ENCODE peak calls at places on chromosomes 13 and 19, in nine cellular contexts. S, H, B, Y, N, Q, V, D and U are unnamed samples.

GRCh38 chr13:110665491-110666254 is 40.2 kb downstream of the CARS2 start:
- DNase-seq in S (no peak), H (no peak), B (no peak), Y (no peak), N (no peak), Q (no peak), V (no peak), D (no peak), U (no peak)

GRCh38 chr13:99908129-99908805 is 63.3 kb downstream of the ZIC5 start:
- DNase-seq in S (no peak), H (no peak), B (no peak), Y (peak; percentile 82), N (peak; percentile 71), Q (peak; percentile 11), V (no peak), D (no peak), U (no peak)

GRCh38 chr19:1473424-1473851 is 5.6 kb downstream of the C19orf25 start:
- DNase-seq in S (no peak), H (no peak), B (no peak), Y (no peak), N (no peak), Q (no peak), V (no peak), D (no peak), U (no peak)

GRCh38 chr19:48842744-48843162 is 6.5 kb upstream of the HSD17B14 start:
- DNase-seq in S (peak; percentile 69), H (peak; percentile 34), B (no peak), Y (peak; percentile 40), N (no peak), Q (peak; percentile 71), V (no peak), D (no peak), U (peak; percentile 37)

GRCh38 chr19:3653865-3654513 is 27.4 kb upstream of the CACTIN start:
- DNase-seq in S (no peak), H (no peak), B (no peak), Y (no peak), N (no peak), Q (no peak), V (no peak), D (no peak), U (no peak)

GRCh38 chr13:49060698-49061387 is 85.1 kb downstream of the FNDC3A start:
- DNase-seq in S (peak; percentile 60), H (no peak), B (no peak), Y (no peak), N (no peak), Q (no peak), V (no peak), D (no peak), U (no peak)

GRCh38 chr19:8257052-8257443 is 47.9 kb downstream of the CERS4 start:
- DNase-seq in S (peak; percentile 25), H (no peak), B (no peak), Y (no peak), N (no peak), Q (peak; percentile 35), V (no peak), D (no peak), U (no peak)

GRCh38 chr13:76720827-76721226 is 165.4 kb downstream of the KCTD12 start:
- DNase-seq in S (no peak), H (no peak), B (no peak), Y (no peak), N (no peak), Q (no peak), V (no peak), D (no peak), U (no peak)

GRCh38 chr19:46932346-46932745 is 71.5 kb downstream of the ARHGAP35 start:
- DNase-seq in S (peak; percentile 56), H (peak; percentile 74), B (no peak), Y (no peak), N (no peak), Q (no peak), V (no peak), D (no peak), U (no peak)

GRCh38 chr13:47251771-47252170 is 354.9 kb upstream of the HTR2A start:
- DNase-seq in S (no peak), H (no peak), B (no peak), Y (no peak), N (no peak), Q (no peak), V (no peak), D (no peak), U (no peak)

GRCh38 chr19:29988351-29988750 is 46.3 kb downstream of the URI1 start:
- DNase-seq in S (no peak), H (no peak), B (no peak), Y (no peak), N (no peak), Q (no peak), V (no peak), D (no peak), U (no peak)

GRCh38 chr19:21023901-21024300 is 3.4 kb downstream of the ZNF430 start:
- DNase-seq in S (no peak), H (peak; percentile 18), B (no peak), Y (no peak), N (no peak), Q (no peak), V (no peak), D (no peak), U (no peak)

GRCh38 chr19:13938361-13939027 is at the start of gene PODNL1:
- DNase-seq in S (peak; percentile 89), H (peak; percentile 20), B (no peak), Y (no peak), N (no peak), Q (no peak), V (no peak), D (no peak), U (no peak)

GRCh38 chr19:2260341-2260751 is 4.1 kb upstream of the JSRP1 start:
- DNase-seq in S (no peak), H (no peak), B (no peak), Y (no peak), N (no peak), Q (no peak), V (no peak), D (no peak), U (no peak)

GRCh38 chr13:71460179-71460578 is 406.8 kb downstream of the DACH1 start:
- DNase-seq in S (peak; percentile 47), H (no peak), B (no peak), Y (no peak), N (no peak), Q (no peak), V (no peak), D (no peak), U (no peak)

GRCh38 chr19:41430907-41431306 is 3.7 kb upstream of the B3GNT8 start:
- DNase-seq in S (no peak), H (no peak), B (no peak), Y (no peak), N (no peak), Q (no peak), V (no peak), D (no peak), U (no peak)
- H3K4me3 ChIP-seq in S (no peak overlapping the region), H (no peak overlapping the region), B (no peak overlapping the region), Y (no peak overlapping the region), N (no peak overlapping the region), Q (no peak overlapping the region), V (no peak overlapping the region), D (no peak overlapping the region), U (no peak overlapping the region)

DNA sequence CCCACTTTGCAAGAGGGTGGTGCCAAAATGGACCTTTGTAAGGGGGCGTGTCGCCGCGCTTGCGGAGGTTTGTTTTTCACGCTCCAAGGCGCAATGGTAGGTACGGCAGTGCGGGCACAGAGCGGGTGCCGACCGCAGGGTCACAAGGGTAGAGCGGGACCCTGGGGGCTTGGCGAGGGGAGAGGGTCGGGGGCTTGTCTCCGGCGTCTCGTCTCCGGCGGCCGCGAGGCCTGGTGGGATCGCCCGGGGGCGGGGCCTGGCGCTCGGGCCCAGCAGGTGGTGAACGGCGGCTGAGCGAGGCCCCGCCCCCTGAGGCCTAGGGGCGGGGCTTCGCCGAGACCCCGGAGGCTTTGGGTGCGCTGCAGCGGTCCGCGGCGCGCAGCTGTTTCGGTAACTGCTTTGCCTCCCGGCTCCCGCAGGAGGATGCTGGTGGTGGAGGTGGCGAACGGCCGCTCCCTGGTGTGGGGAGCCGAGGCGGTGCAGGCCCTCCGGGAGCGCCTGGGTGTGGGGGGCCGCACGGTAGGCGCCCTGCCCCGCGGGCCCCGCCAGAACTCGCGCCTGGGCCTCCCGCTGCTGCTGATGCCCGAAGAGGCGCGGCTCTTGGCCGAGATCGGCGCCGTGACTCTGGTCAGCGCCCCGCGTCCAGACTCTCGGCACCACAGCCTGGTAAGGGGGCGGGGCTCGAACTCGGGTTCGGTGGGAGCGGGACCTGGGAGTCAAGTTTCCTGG is at the start of gene TSEN34:
- DNase-seq in S (peak; percentile 91), H (peak; percentile 64), B (peak; percentile 86), Y (peak; percentile 87), N (peak; percentile 91), Q (no peak), V (no peak), D (no peak), U (no peak)
- H3K27ac ChIP-seq in S (peak within 1 kb of the TSS; percentile 98), H (peak within 1 kb of the TSS; percentile 98), B (peak within 1 kb of the TSS; percentile 99), Y (peak within 1 kb of the TSS; percentile 99), N (peak within 1 kb of the TSS; percentile 97), Q (peak within 1 kb of the TSS; percentile 94), V (peak within 1 kb of the TSS; percentile 99), D (peak within 1 kb of the TSS; percentile 98), U (peak within 1 kb of the TSS; percentile 98)

DNA sequence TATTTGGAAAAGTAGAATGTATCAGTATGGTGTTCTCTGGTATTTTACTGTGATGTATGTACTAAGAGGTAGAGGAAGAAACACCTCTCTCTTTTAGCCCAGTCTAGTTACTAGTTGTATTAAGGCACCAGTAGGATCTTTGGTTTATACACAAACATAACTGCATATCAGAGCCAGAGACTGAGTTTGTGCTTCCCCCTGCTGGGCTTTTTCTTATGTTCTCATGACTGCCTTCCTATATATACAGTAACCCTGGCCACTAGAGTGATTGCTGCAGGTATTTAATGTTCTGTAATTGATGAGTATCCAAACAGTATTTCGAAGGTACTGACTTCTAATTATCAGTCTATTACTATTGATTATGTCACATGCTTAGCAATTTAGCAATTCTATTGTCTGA is 202.5 kb upstream of the KLHL1 start:
- DNase-seq in S (no peak), H (peak; percentile 63), B (no peak), Y (no peak), N (peak; percentile 39), Q (peak; percentile 23), V (no peak), D (no peak), U (no peak)
- TF ChIP-seq CTCF in S (no peak), H (peak; percentile 66), B (no peak), Y (peak; percentile 63), N (peak; percentile 28), Q (peak; percentile 8), V (no peak), D (no peak), U (no peak)

GRCh38 chr19:17843908-17844490 is 3.8 kb downstream of the JAK3 start:
- DNase-seq in S (no peak), H (no peak), B (no peak), Y (no peak), N (no peak), Q (no peak), V (no peak), D (no peak), U (no peak)

GRCh38 chr19:17841810-17842662 is 5.7 kb downstream of the JAK3 start:
- DNase-seq in S (peak; percentile 93), H (peak; percentile 84), B (peak; percentile 74), Y (peak; percentile 74), N (peak; percentile 86), Q (peak; percentile 95), V (no peak), D (peak; percentile 77), U (peak; percentile 75)

GRCh38 chr19:17843428-17843827 is 4.4 kb downstream of the JAK3 start:
- DNase-seq in S (no peak), H (no peak), B (no peak), Y (no peak), N (no peak), Q (no peak), V (no peak), D (no peak), U (no peak)

GRCh38 chr19:17841371-17841809 is 6.4 kb downstream of the JAK3 start:
- DNase-seq in S (no peak), H (no peak), B (no peak), Y (peak; percentile 34), N (peak; percentile 44), Q (no peak), V (no peak), D (peak; percentile 61), U (no peak)

GRCh38 chr19:17842663-17843313 is 5.0 kb downstream of the JAK3 start:
- DNase-seq in S (no peak), H (no peak), B (no peak), Y (no peak), N (no peak), Q (no peak), V (no peak), D (no peak), U (no peak)
- H3K4me3 ChIP-seq in S (no peak overlapping the region), H (peak overlapping the region; percentile 41), B (peak overlapping the region; percentile 28), Y (no peak overlapping the region), N (peak overlapping the region; percentile 32), Q (peak overlapping the region; percentile 47), V (peak overlapping the region; percentile 63), D (peak overlapping the region; percentile 26), U (peak overlapping the region; percentile 41)